ENCODE peak calls at places on chromosomes 4 and X, in four cellular contexts. One of them, this sample, is unnamed.

GRCh38 chr4:81609844-81610243 is 138.1 kb upstream of the RASGEF1B start:
- DNase-seq in endothelial cell: no peak
- DNase-seq in RPMI7951: no peak
- DNase-seq in pons: no peak
- DNase-seq in this sample: no peak

GRCh38 chrX:147900349-147900748 is 11.4 kb upstream of the FMR1 start:
- DNase-seq in endothelial cell: no peak
- DNase-seq in pons: no peak
- DNase-seq in RPMI7951: peak
- DNase-seq in this sample: no peak

GRCh38 chr4:76779740-76780459 is 118.0 kb downstream of the SOWAHB start:
- DNase-seq in pons: no peak
- DNase-seq in RPMI7951: no peak
- DNase-seq in endothelial cell: no peak
- DNase-seq in this sample: no peak

GRCh38 chr4:36235306-36235705 is 9.0 kb downstream of the ARAP2 start:
- DNase-seq in endothelial cell: no peak
- DNase-seq in pons: no peak
- DNase-seq in RPMI7951: no peak
- DNase-seq in this sample: peak

GRCh38 chr4:4413806-4414205 is 26.9 kb downstream of the NSG1 start:
- DNase-seq in pons: no peak
- DNase-seq in RPMI7951: no peak
- DNase-seq in endothelial cell: no peak
- DNase-seq in this sample: no peak

GRCh38 chrX:74924449-74925209 is 623 bp downstream of the NEXMIF start:
- DNase-seq in RPMI7951: peak
- DNase-seq in endothelial cell: peak
- DNase-seq in pons: peak
- DNase-seq in this sample: peak

GRCh38 chrX:25650216-25650615 is 487.9 kb upstream of the MAGEB18 start:
- DNase-seq in endothelial cell: no peak
- DNase-seq in RPMI7951: no peak
- DNase-seq in pons: no peak
- DNase-seq in this sample: no peak

GRCh38 chr4:129446074-129446473 is 350.1 kb downstream of the C4orf33 start:
- DNase-seq in pons: no peak
- DNase-seq in RPMI7951: no peak
- DNase-seq in endothelial cell: no peak
- DNase-seq in this sample: peak

GRCh38 chrX:94545722-94546121 is 871.7 kb downstream of the FAM133A start:
- DNase-seq in pons: no peak
- DNase-seq in endothelial cell: no peak
- DNase-seq in RPMI7951: no peak
- DNase-seq in this sample: no peak

GRCh38 chr4:108839333-108839732 is 76.5 kb upstream of the ETNPPL start:
- DNase-seq in endothelial cell: no peak
- DNase-seq in pons: no peak
- DNase-seq in RPMI7951: no peak
- DNase-seq in this sample: no peak

GRCh38 chr4:130403221-130403620 is 1307.3 kb downstream of the C4orf33 start:
- DNase-seq in endothelial cell: no peak
- DNase-seq in RPMI7951: no peak
- DNase-seq in pons: no peak
- DNase-seq in this sample: peak

GRCh38 chr4:5955201-5955821 is 62.4 kb upstream of the CRMP1 start:
- DNase-seq in pons: no peak
- DNase-seq in endothelial cell: no peak
- DNase-seq in RPMI7951: peak
- DNase-seq in this sample: peak